ENCODE peak calls at places on chromosomes 4 and X, in seven cellular contexts. K is body of pancreas, N is fibroblast of mammary gland, Y is amniotic stem cell, M is left lung, R is foreskin fibroblast, O is H9. H is an unnamed sample.

GRCh38 chrX:39576081-39576701 is 521.6 kb downstream of the BCOR start:
- DNase-seq in K (no peak), N (no peak), Y (no peak), M (no peak), R (no peak), O (peak; percentile 36), H (no peak)

GRCh38 chr4:164952551-164952950 is 24.9 kb downstream of the TRIM61 start:
- DNase-seq in K (no peak), N (no peak), Y (no peak), M (no peak), R (no peak), O (no peak), H (no peak)

GRCh38 chrX:112643721-112644120 is 36.0 kb downstream of the LHFPL1 start:
- DNase-seq in K (no peak), N (no peak), Y (no peak), M (no peak), R (no peak), O (no peak), H (no peak)

GRCh38 chr4:40960926-40961325 is 211.2 kb downstream of the NSUN7 start:
- DNase-seq in K (no peak), N (no peak), Y (no peak), M (no peak), R (no peak), O (no peak), H (no peak)

GRCh38 chr4:142656178-142656577 is 189.9 kb downstream of the INPP4B start:
- DNase-seq in K (no peak), N (peak; percentile 15), Y (no peak), M (no peak), R (peak; percentile 45), O (no peak), H (peak; percentile 52)

GRCh38 chr4:122712782-122713181 is 19.7 kb upstream of the BBS12 start:
- DNase-seq in K (no peak), N (peak; percentile 70), Y (no peak), M (no peak), R (peak; percentile 54), O (no peak), H (no peak)

GRCh38 chr4:112284662-112285411 is 867 bp downstream of the TIFA start:
- DNase-seq in K (peak; percentile 56), N (no peak), Y (no peak), M (no peak), R (peak; percentile 39), O (no peak), H (no peak)

GRCh38 chr4:8917321-8917811 is 45.7 kb upstream of the HMX1 start:
- DNase-seq in K (no peak), N (no peak), Y (no peak), M (peak; percentile 39), R (no peak), O (no peak), H (no peak)

GRCh38 chr4:166143227-166143626 is 270.2 kb downstream of the TLL1 start:
- DNase-seq in K (no peak), N (peak; percentile 11), Y (no peak), M (no peak), R (peak; percentile 4), O (no peak), H (peak; percentile 9)

GRCh38 chrX:40117715-40118285 is 20.0 kb upstream of the BCOR start:
- DNase-seq in K (no peak), N (no peak), Y (no peak), M (no peak), R (no peak), O (no peak), H (no peak)

GRCh38 chrX:54891573-54891972 is 29.1 kb upstream of the TRO start:
- DNase-seq in K (peak; percentile 52), N (peak; percentile 38), Y (no peak), M (no peak), R (peak; percentile 52), O (no peak), H (peak; percentile 37)

GRCh38 chrX:9539611-9540387 is 74.9 kb downstream of the TBL1X start:
- DNase-seq in K (no peak), N (no peak), Y (no peak), M (no peak), R (no peak), O (no peak), H (no peak)

GRCh38 chr4:38069271-38069760 is 109.1 kb downstream of the PTTG2 start:
- DNase-seq in K (peak; percentile 85), N (peak; percentile 84), Y (peak; percentile 5), M (no peak), R (peak; percentile 39), O (peak; percentile 65), H (peak; percentile 61)

H was measured in foreskin keratinocyte.